ENCODE peak calls at places on chromosome 1, in four cellular contexts. U is hippocampal formation, P is H4, C is ascending aorta. L is an unnamed sample.

GRCh38 chr1:195717651-195718050 is 890.6 kb downstream of the KCNT2 start:
- DNase-seq in P (peak; percentile 42), U (peak; percentile 28), C (no peak), L (peak; percentile 19)

GRCh38 chr1:11961230-11961629 is 19.0 kb upstream of the MFN2 start:
- DNase-seq in P (no peak), C (no peak), U (peak; percentile 49), L (peak; percentile 34)

GRCh38 chr1:109559995-109560394 is 11.6 kb downstream of the GNAI3 start:
- DNase-seq in P (no peak), U (no peak), C (no peak), L (no peak)

GRCh38 chr1:222815367-222815765 is 527 bp downstream of the DISP1 start:
- DNase-seq in C (no peak), P (peak; percentile 22), U (no peak), L (no peak)

GRCh38 chr1:68293122-68293521 is 60.8 kb upstream of the WLS start:
- DNase-seq in P (no peak), C (no peak), U (no peak), L (no peak)

GRCh38 chr1:224168859-224169380 is 14.1 kb upstream of the DEGS1 start:
- DNase-seq in C (no peak), U (peak; percentile 8), P (peak; percentile 57), L (no peak)

GRCh38 chr1:206769331-206769731 is 1.2 kb upstream of the IL19 start:
- DNase-seq in C (no peak), P (no peak), U (no peak), L (no peak)

GRCh38 chr1:25989860-25990650 is 7.8 kb downstream of the PAFAH2 start:
- DNase-seq in U (no peak), P (no peak), C (no peak), L (no peak)

GRCh38 chr1:19047373-19047772 is 90.9 kb upstream of the IFFO2 start:
- DNase-seq in C (no peak), U (no peak), P (no peak), L (no peak)

GRCh38 chr1:154448271-154448905 is 43.2 kb downstream of the IL6R start:
- DNase-seq in C (no peak), P (no peak), U (no peak), L (no peak)

GRCh38 chr1:38084700-38085099 is 38.1 kb upstream of the POU3F1 start:
- DNase-seq in C (no peak), U (no peak), P (no peak), L (no peak)

GRCh38 chr1:94951509-94952208 is 24.7 kb upstream of the CNN3 start:
- DNase-seq in P (no peak), U (no peak), C (no peak), L (no peak)

GRCh38 chr1:150621497-150622113 is 7.8 kb downstream of the ENSA start:
- DNase-seq in C (no peak), P (peak; percentile 44), U (no peak), L (peak; percentile 30)

GRCh38 chr1:167627615-167627864 is 2.5 kb upstream of the RCSD1 start:
- DNase-seq in U (no peak), P (no peak), C (no peak), L (no peak)

GRCh38 chr1:40799351-40799867 is 15.8 kb downstream of the KCNQ4 start:
- DNase-seq in P (no peak), C (no peak), U (no peak), L (no peak)

GRCh38 chr1:106755682-106756406 is 300.6 kb upstream of the PRMT6 start:
- DNase-seq in C (no peak), U (no peak), P (peak; percentile 3), L (peak; percentile 65)

GRCh38 chr1:40187399-40187798 is 26.2 kb downstream of the RLF start:
- DNase-seq in U (no peak), C (no peak), P (no peak), L (no peak)

GRCh38 chr1:102588536-102588935 is 519.8 kb downstream of the COL11A1 start:
- DNase-seq in P (peak; percentile 18), C (no peak), U (no peak), L (no peak)

GRCh38 chr1:8765253-8765652 is 52.2 kb downstream of the RERE start:
- DNase-seq in P (no peak), C (no peak), U (no peak), L (no peak)

GRCh38 chr1:211613108-211613947 is 34.4 kb upstream of the SLC30A1 start:
- DNase-seq in P (peak; percentile 92), C (peak; percentile 87), U (no peak), L (peak; percentile 87)

GRCh38 chr1:191255354-191256057 is 777.8 kb upstream of the BRINP3 start:
- DNase-seq in C (no peak), U (no peak), P (no peak), L (no peak)

GRCh38 chr1:110119843-110120242 is 7.6 kb downstream of the UBL4B start:
- DNase-seq in U (no peak), C (no peak), P (no peak), L (no peak)

GRCh38 chr1:150021191-150021688 is 10.7 kb upstream of the OTUD7B start:
- DNase-seq in C (no peak), P (no peak), U (no peak), L (peak; percentile 73)

GRCh38 chr1:161198877-161199431 is at the start of gene ADAMTS4:
- DNase-seq in U (peak; percentile 87), C (no peak), P (no peak), L (no peak)

GRCh38 chr1:204627436-204627835 is 58.1 kb downstream of the LRRN2 start:
- DNase-seq in C (no peak), U (no peak), P (no peak), L (no peak)

GRCh38 chr1:60470231-60470630 is 396.7 kb upstream of the C1orf87 start:
- DNase-seq in C (no peak), P (no peak), U (no peak), L (no peak)

GRCh38 chr1:94305704-94306103 is 68.3 kb upstream of the ARHGAP29 start:
- DNase-seq in P (no peak), C (no peak), U (no peak), L (no peak)

GRCh38 chr1:84773933-84774497 is 83.8 kb upstream of the SSX2IP start:
- DNase-seq in C (no peak), P (no peak), U (no peak), L (no peak)

GRCh38 chr1:218942421-218942820 is 231.3 kb upstream of the LYPLAL1 start:
- DNase-seq in C (no peak), U (no peak), P (no peak), L (no peak)

GRCh38 chr1:2926447-2927055 is 94.7 kb upstream of the ACTRT2 start:
- DNase-seq in C (no peak), P (no peak), U (no peak), L (no peak)

GRCh38 chr1:170661646-170662411 is 2.1 kb upstream of the PRRX1 start:
- DNase-seq in P (no peak), C (no peak), U (peak; percentile 15), L (no peak)

GRCh38 chr1:115879977-115880376 is 39.1 kb upstream of the NHLH2 start:
- DNase-seq in P (no peak), C (no peak), U (no peak), L (no peak)

GRCh38 chr1:31704261-31705079 is 653 bp upstream of the COL16A1 start:
- DNase-seq in U (no peak), C (no peak), P (peak; percentile 55), L (no peak)

GRCh38 chr1:159916240-159917051 is 8.9 kb downstream of the TAGLN2 start:
- DNase-seq in P (peak; percentile 76), C (no peak), U (no peak), L (peak; percentile 87)

GRCh38 chr1:51230501-51231078 is 5.5 kb upstream of the RNF11 start:
- DNase-seq in C (no peak), U (no peak), P (no peak), L (no peak)

GRCh38 chr1:110019790-110020189 is 14.6 kb upstream of the STRIP1 start:
- DNase-seq in U (no peak), C (no peak), P (no peak), L (no peak)

GRCh38 chr1:167057297-167057688 is 32.9 kb downstream of the GPA33 start:
- DNase-seq in P (peak; percentile 77), C (no peak), U (peak; percentile 60), L (peak; percentile 55)

GRCh38 chr1:53543771-53544695 is 84.8 kb downstream of the DMRTB1 start:
- DNase-seq in U (no peak), P (no peak), C (no peak), L (no peak)

L was measured in Caki2.